ENCODE peak calls at places on chromosomes 13 and 19, in seven cellular contexts. T is fibroblast of lung, G is uterus, N is vagina, E is left lung, H is colonic mucosa, W is adipocyte. Y is an unnamed sample.

GRCh38 chr13:34847751-34848150 is 94.3 kb upstream of the NBEA start:
- DNase-seq in T (no peak), G (no peak), E (no peak), H (no peak), N (no peak), W (no peak), Y (no peak)

GRCh38 chr19:5718032-5718578 is 1.8 kb downstream of the LONP1 start:
- DNase-seq in N (no peak), T (peak; percentile 63), H (no peak), G (no peak), W (peak; percentile 54), E (no peak), Y (peak; percentile 47)

GRCh38 chr19:20660473-20660872 is 898 bp downstream of the ZNF626 start:
- DNase-seq in T (no peak), G (no peak), H (no peak), E (no peak), N (no peak), W (no peak), Y (no peak)

GRCh38 chr13:83281666-83282065 is 600.6 kb downstream of the SLITRK1 start:
- DNase-seq in G (no peak), N (no peak), E (no peak), H (no peak), W (peak; percentile 3), T (no peak), Y (no peak)

GRCh38 chr13:77523386-77523785 is 12.1 kb upstream of the SCEL start:
- DNase-seq in T (no peak), H (no peak), E (no peak), G (no peak), N (no peak), W (no peak), Y (no peak)

GRCh38 chr13:98158172-98158907 is 15.4 kb downstream of the FARP1 start:
- DNase-seq in T (no peak), G (no peak), N (no peak), H (no peak), E (no peak), W (no peak), Y (no peak)

GRCh38 chr19:495440-496332 is 600 bp upstream of the MADCAM1 start:
- DNase-seq in N (no peak), H (no peak), E (no peak), W (peak; percentile 35), G (no peak), T (peak; percentile 36), Y (peak; percentile 52)

GRCh38 chr19:14410054-14410774 is 8.9 kb downstream of the DDX39A start:
- DNase-seq in N (no peak), E (no peak), G (no peak), T (no peak), W (no peak), H (no peak), Y (no peak)

GRCh38 chr13:94710881-94711560 is 1.3 kb downstream of the SOX21 start:
- DNase-seq in G (no peak), N (no peak), W (no peak), H (no peak), T (no peak), E (no peak), Y (peak; percentile 31)

GRCh38 chr13:20994441-20994821 is 67.0 kb downstream of the LATS2 start:
- DNase-seq in E (no peak), N (no peak), H (no peak), G (no peak), W (no peak), T (no peak), Y (no peak)

GRCh38 chr13:28358673-28359072 is 136.3 kb downstream of the FLT1 start:
- DNase-seq in G (no peak), H (no peak), W (no peak), T (no peak), N (no peak), E (no peak), Y (no peak)

GRCh38 chr19:18436651-18437478 is 1.1 kb downstream of the ISYNA1 start:
- DNase-seq in H (peak; percentile 89), N (no peak), G (peak; percentile 85), E (peak; percentile 79), T (peak; percentile 81), W (peak; percentile 75), Y (no peak)

GRCh38 chr19:16155128-16155527 is 11.6 kb downstream of the HSH2D start:
- DNase-seq in N (no peak), W (no peak), T (no peak), E (no peak), H (no peak), G (no peak), Y (no peak)

GRCh38 chr13:19053561-19053960 is 128.1 kb downstream of the TUBA3C start:
- DNase-seq in G (no peak), W (no peak), H (no peak), N (no peak), E (no peak), T (no peak), Y (no peak)

GRCh38 chr13:19052931-19053330 is 128.7 kb downstream of the TUBA3C start:
- DNase-seq in G (no peak), T (no peak), N (no peak), E (no peak), W (no peak), H (no peak), Y (no peak)

GRCh38 chr13:19052180-19052579 is 129.4 kb downstream of the TUBA3C start:
- DNase-seq in G (no peak), N (no peak), E (no peak), H (no peak), T (no peak), W (no peak), Y (no peak)

GRCh38 chr13:19050901-19051300 is 130.7 kb downstream of the TUBA3C start:
- DNase-seq in G (no peak), H (no peak), E (no peak), N (no peak), W (no peak), T (no peak), Y (no peak)

GRCh38 chr13:19048381-19048780 is 133.2 kb downstream of the TUBA3C start:
- DNase-seq in N (no peak), H (no peak), G (no peak), E (no peak), W (no peak), T (no peak), Y (no peak)
- H3K36me3 ChIP-seq in N (no peaks in the 10 kb centered on the region), H (no peaks in the 10 kb centered on the region), G (no peaks in the 10 kb centered on the region), E (no peaks in the 10 kb centered on the region), W (no peaks in the 10 kb centered on the region), T (no peaks in the 10 kb centered on the region), Y (no peaks in the 10 kb centered on the region)

GRCh38 chr19:37127999-37128820 is 44.3 kb downstream of the ZNF585A start:
- DNase-seq in E (no peak), W (no peak), N (no peak), G (no peak), T (no peak), H (no peak), Y (no peak)

DNA sequence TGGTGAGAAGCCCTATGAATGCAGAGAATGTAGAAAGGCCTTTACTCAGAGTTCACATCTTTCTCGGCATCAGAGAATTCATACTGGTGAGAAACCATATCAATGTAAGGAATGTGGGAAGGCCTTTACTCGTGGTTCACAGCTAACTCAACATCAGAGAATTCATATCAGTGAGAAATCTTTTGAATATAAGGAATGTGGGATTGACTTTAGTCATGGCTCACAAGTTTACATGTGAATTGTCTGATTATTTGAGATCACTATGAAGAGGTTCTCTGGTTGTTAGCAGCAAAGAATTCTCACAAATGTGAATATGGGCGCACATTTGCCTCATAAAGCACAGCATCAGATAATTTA is 43.7 kb downstream of the ZNF585A start:
- DNase-seq in G (no peak), T (no peak), E (no peak), N (no peak), H (no peak), W (no peak), Y (no peak)
- H3K9me3 ChIP-seq in G (peaks cover 99% of the 10 kb centered on the region), T (peaks cover 14% of the 10 kb centered on the region), E (peaks cover 100% of the 10 kb centered on the region), N (peaks cover 100% of the 10 kb centered on the region), H (peaks cover 45% of the 10 kb centered on the region), W (peaks cover 98% of the 10 kb centered on the region), Y (peaks cover 97% of the 10 kb centered on the region)

DNA sequence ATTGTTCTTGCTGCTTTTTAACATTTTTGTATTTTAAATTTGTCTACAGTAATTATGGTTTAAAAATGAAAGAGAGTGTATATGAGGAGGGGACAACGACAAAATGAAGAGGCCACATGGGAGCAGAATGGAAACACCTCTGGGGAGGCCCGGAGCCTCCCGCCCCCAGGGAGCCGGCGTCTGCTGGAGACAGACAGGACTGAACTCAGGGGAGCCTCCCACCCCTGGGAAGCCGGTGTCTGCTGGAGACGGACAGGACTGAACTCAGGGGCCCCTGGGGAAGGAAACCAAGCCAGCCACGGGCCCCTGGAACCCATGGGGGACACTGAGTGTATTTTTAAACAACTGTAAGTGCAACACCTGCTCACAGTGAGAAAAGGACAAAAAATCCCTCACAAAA is 16.7 kb upstream of the SLC39A3 start:
- DNase-seq in E (no peak), T (no peak), N (no peak), H (no peak), G (no peak), W (no peak), Y (no peak)
- H3K36me3 ChIP-seq in E (no peaks in the 10 kb centered on the region), T (peaks cover 28% of the 10 kb centered on the region), N (peaks cover 34% of the 10 kb centered on the region), H (no peaks in the 10 kb centered on the region), G (no peaks in the 10 kb centered on the region), W (peaks cover 64% of the 10 kb centered on the region), Y (no peaks in the 10 kb centered on the region)

DNA sequence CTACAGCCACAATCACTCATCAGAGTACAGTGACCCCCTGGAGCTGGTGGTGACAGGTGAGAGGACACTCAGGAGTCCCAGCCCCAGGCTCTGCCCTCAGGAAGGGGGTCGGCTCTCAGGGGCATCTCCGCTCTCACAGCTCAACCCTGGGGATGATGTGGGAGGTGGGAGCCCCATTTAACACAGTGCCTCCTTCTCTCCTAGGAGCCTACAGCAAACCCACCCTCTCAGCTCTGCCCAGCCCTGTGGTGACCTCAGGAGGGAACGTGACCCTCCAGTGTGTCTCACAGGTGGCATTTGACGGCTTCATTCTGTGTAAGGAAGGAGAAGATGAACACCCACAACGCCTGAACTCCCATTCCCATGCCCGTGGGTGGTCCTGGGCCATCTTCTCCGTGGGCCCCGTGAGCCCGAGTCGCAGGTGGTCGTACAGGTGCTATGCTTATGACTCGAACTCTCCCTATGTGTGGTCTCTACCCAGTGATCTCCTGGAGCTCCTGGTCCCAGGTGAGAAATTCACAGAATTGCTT is 1.0 kb downstream of the LILRA2 start:
- DNase-seq in W (no peak), E (no peak), G (no peak), N (peak; percentile 85), H (no peak), T (no peak), Y (no peak)
- H3K9me3 ChIP-seq in W (no peaks in the 10 kb centered on the region), E (peaks cover under 1% of the 10 kb centered on the region), G (no peaks in the 10 kb centered on the region), N (no peaks in the 10 kb centered on the region), H (no peaks in the 10 kb centered on the region), T (no peaks in the 10 kb centered on the region), Y (no peaks in the 10 kb centered on the region)

GRCh38 chr19:4028334-4029246 is 21.1 kb downstream of the PIAS4 start:
- DNase-seq in W (no peak), E (no peak), T (no peak), N (no peak), H (no peak), G (no peak), Y (no peak)
- H3K36me3 ChIP-seq in W (peaks cover 35% of the 10 kb centered on the region), E (no peaks in the 10 kb centered on the region), T (peaks cover 14% of the 10 kb centered on the region), N (peaks cover 40% of the 10 kb centered on the region), H (no peaks in the 10 kb centered on the region), G (no peaks in the 10 kb centered on the region), Y (no peaks in the 10 kb centered on the region)

Y was measured in MG63.